ENCODE peak calls at places on chromosomes 3 and 15, in seven cellular contexts. V is fibroblast of the aortic adventitia; G is GM13977; T is GM10248; Y is cardiac fibroblast; P is CD4-positive, alpha-beta T cell; B is H9. R is an unnamed sample.

GRCh38 chr3:51604212-51604611 is 65.7 kb downstream of the RAD54L2 start:
- DNase-seq in G (no peak), P (no peak), T (no peak), B (no peak), V (no peak), Y (no peak), R (no peak)

GRCh38 chr15:63444607-63445006 is 59.8 kb upstream of the USP3 start:
- DNase-seq in G (no peak), V (no peak), B (no peak), P (no peak), Y (no peak), T (no peak), R (no peak)

GRCh38 chr3:186067360-186068242 is 41.3 kb downstream of the ETV5 start:
- DNase-seq in V (no peak), B (no peak), G (peak), T (peak), Y (no peak), P (no peak), R (no peak)

GRCh38 chr3:155872904-155873646 is 2.6 kb downstream of the GMPS start:
- DNase-seq in Y (no peak), P (no peak), V (no peak), G (no peak), B (no peak), T (no peak), R (no peak)

GRCh38 chr15:49247556-49248102 is 77.6 kb downstream of the GALK2 start:
- DNase-seq in P (no peak), B (no peak), G (no peak), V (peak), Y (peak), T (no peak), R (no peak)

GRCh38 chr15:62658498-62658897 is 384.0 kb upstream of the TPM1 start:
- DNase-seq in P (no peak), T (peak), V (no peak), Y (peak), G (no peak), B (no peak), R (no peak)

GRCh38 chr3:85589145-85589544 is 630.4 kb downstream of the CADM2 start:
- DNase-seq in P (no peak), B (no peak), T (no peak), V (peak), G (no peak), Y (peak), R (no peak)

GRCh38 chr3:3998140-3998977 is 199.1 kb downstream of the LRRN1 start:
- DNase-seq in B (peak), V (no peak), T (peak), P (no peak), Y (peak), G (peak), R (no peak)

GRCh38 chr3:187223799-187224198 is 26.5 kb downstream of the RTP1 start:
- DNase-seq in Y (no peak), P (no peak), G (no peak), T (no peak), B (no peak), V (no peak), R (no peak)

GRCh38 chr15:67149859-67150824 is 84.7 kb downstream of the SMAD3 start:
- DNase-seq in B (peak), G (peak), T (peak), V (peak), Y (peak), P (no peak), R (no peak)

GRCh38 chr3:17088602-17089313 is 204.0 kb downstream of the PLCL2 start:
- DNase-seq in G (no peak), V (no peak), T (no peak), P (no peak), Y (no peak), B (no peak), R (no peak)

GRCh38 chr15:101380146-101380545 is 85.1 kb upstream of the SNRPA1 start:
- DNase-seq in Y (no peak), G (no peak), B (no peak), T (no peak), P (no peak), V (no peak), R (no peak)

GRCh38 chr3:184777566-184778356 is 34.2 kb upstream of the VPS8 start:
- DNase-seq in V (peak), G (peak), Y (peak), B (peak), T (peak), P (peak), R (peak)

GRCh38 chr3:151431940-151432339 is 28.9 kb downstream of the IGSF10 start:
- DNase-seq in Y (peak), V (peak), P (no peak), B (no peak), G (no peak), T (no peak), R (no peak)

GRCh38 chr15:56468271-56468912 is 3.5 kb upstream of the MNS1 start:
- DNase-seq in B (no peak), P (no peak), T (peak), G (peak), Y (peak), V (peak), R (no peak)

GRCh38 chr3:13348671-13349396 is 71.3 kb downstream of the NUP210 start:
- DNase-seq in Y (no peak), T (no peak), B (peak), P (no peak), V (no peak), G (no peak), R (no peak)

GRCh38 chr3:56725175-56725574 is 42.1 kb upstream of the TASOR start:
- DNase-seq in V (no peak), B (no peak), Y (no peak), T (peak), P (peak), G (peak), R (no peak)

GRCh38 chr3:128563439-128563838 is 70.4 kb upstream of the GATA2 start:
- DNase-seq in B (no peak), G (no peak), V (no peak), T (no peak), P (no peak), Y (peak), R (no peak)

GRCh38 chr3:44516230-44516629 is 38.8 kb upstream of the ZNF445 start:
- DNase-seq in G (no peak), Y (no peak), T (no peak), P (no peak), V (no peak), B (no peak), R (no peak)

GRCh38 chr3:184472723-184473419 is 88.7 kb upstream of the EPHB3 start:
- DNase-seq in G (no peak), T (no peak), Y (no peak), B (no peak), V (no peak), P (no peak), R (no peak)

GRCh38 chr3:102339671-102340070 is 95.1 kb upstream of the ZPLD1 start:
- DNase-seq in G (no peak), B (no peak), V (no peak), T (no peak), Y (no peak), P (no peak), R (no peak)

GRCh38 chr3:22981861-22982260 is 221.3 kb upstream of the UBE2E2 start:
- DNase-seq in Y (no peak), T (no peak), B (no peak), P (no peak), V (no peak), G (no peak), R (no peak)

GRCh38 chr3:55692958-55693558 is 206.0 kb upstream of the WNT5A start:
- DNase-seq in G (no peak), T (no peak), B (no peak), P (no peak), Y (peak), V (peak), R (no peak)

GRCh38 chr15:65020419-65020818 is 9.0 kb downstream of the MTFMT start:
- DNase-seq in G (no peak), P (no peak), Y (no peak), B (no peak), T (no peak), V (no peak), R (no peak)
- TF ChIP-seq CTCF in G (no peak), P (no peak), Y (no peak), B (peak), T (no peak), V (no peak), R (no peak)

DNA sequence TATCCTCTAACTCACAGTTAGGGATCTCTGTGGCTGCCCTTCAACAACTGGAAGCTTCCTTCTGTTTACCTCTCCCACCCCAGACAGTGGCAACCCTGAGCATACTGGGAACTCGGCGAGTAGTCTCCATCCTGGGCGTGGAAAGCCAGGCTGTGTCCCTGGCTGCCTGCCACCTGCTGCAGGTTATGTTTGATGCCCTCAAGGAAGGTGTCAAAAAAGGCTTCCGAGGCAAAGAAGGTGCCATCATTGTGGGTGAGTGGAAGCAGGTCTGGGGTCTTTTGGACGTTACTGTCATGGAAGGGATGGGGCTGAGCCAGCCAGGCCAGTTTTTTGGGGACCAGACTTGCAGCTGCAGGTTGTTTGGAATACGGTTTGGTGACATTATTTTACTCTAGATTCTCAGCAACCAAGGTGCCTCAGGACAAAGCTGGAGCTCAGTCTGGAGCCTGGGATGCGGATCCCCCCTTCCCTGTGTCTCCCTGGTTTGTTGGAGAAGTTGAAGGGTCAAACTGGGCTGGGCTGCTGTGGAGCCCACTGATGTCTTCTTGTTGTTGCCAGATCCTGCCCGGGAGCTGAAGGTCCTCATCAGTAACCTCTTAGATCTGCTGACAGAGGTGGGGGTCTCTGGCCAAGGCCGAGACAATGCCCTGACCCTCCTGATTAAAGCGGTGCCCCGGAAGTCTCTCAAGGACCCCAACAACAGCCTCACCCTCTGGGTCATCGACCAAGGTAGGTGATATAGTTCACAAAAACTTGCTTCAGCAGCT is 7.5 kb downstream of the UNC45A start:
- DNase-seq in Y (no peak), B (no peak), T (no peak), V (no peak), G (no peak), P (no peak), R (no peak)
- TF ChIP-seq CTCF in Y (no peak), B (no peak), T (no peak), V (no peak), G (no peak), P (no peak), R (no peak)

GRCh38 chr3:46977811-46978195 is 1.3 kb upstream of the CCDC12 start:
- DNase-seq in V (no peak), T (no peak), G (no peak), P (no peak), B (no peak), Y (no peak), R (no peak)

GRCh38 chr3:46978381-46978780 is 1.1 kb upstream of the NBEAL2 start:
- DNase-seq in Y (no peak), B (no peak), G (no peak), T (no peak), V (no peak), P (no peak), R (no peak)

GRCh38 chr3:46976326-46977190 is at the start of gene CCDC12:
- DNase-seq in G (peak), P (peak), T (peak), B (peak), Y (peak), V (peak), R (peak)

GRCh38 chr3:46979958-46980497 is 562 bp downstream of the NBEAL2 start:
- DNase-seq in P (no peak), G (no peak), Y (no peak), B (no peak), T (no peak), V (no peak), R (no peak)

DNA sequence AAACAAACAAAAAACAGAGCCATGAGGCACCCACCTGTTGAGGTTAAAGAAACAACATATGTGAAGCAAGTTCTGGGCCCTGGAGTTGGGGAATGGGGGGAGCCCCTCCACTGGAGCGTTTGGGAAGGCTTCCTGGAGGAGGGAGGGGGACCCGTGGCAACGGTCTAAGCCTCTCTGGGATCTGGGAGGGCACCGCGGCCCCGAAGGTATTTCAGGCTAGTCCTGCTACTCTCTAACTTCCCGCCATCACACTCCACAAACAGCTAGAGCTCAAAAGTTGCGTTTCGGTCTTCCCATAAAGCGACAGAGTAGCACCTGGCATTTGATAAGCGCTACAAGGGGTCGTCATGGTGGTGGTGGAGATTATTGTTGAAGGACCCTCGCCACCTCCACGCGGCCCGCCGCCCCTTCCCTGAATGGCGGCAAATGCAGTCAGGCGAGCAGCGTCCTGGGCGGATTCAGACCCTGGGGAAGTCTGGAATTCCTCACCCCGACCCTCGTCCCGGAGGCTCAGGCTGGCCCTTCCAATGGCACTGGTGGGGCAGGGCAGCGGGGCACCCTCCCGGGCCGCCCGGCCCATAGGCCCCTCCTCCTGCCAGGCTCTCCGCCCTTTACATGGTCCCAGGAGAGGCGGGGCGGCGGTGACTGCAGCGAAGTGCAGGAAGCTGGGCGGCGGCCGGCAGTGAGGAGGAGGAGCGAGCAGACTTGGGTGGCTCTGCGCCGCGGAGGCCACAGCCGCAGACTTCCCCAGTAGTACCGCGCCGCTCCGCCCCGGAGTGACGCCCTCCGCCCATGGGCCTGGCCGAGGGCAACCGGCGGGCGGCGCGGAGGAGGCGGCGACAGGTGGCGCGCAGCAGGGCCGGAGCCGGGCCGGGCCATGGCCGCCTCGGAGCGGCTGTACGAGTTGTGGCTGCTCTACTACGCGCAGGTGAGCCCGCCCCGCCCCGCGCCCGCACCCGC is at the start of gene NBEAL2:
- DNase-seq in B (peak), P (peak), V (peak), G (peak), Y (peak), T (peak), R (peak)
- TF ChIP-seq CTCF in B (no peak), P (no peak), V (no peak), G (peak), Y (no peak), T (no peak), R (no peak)

GRCh38 chr3:117545484-117545883 is 835.9 kb downstream of the TUSC7 start:
- DNase-seq in Y (no peak), G (no peak), V (no peak), P (no peak), T (no peak), B (no peak), R (no peak)

GRCh38 chr3:117553461-117553860 is 843.9 kb downstream of the TUSC7 start:
- DNase-seq in G (peak), B (no peak), P (no peak), V (peak), Y (peak), T (peak), R (no peak)

GRCh38 chr3:117548600-117548999 is 839.0 kb downstream of the TUSC7 start:
- DNase-seq in B (no peak), T (no peak), P (no peak), V (no peak), Y (no peak), G (no peak), R (no peak)

GRCh38 chr3:117547956-117548550 is 838.5 kb downstream of the TUSC7 start:
- DNase-seq in T (no peak), V (peak), Y (peak), G (no peak), P (no peak), B (no peak), R (no peak)

DNA sequence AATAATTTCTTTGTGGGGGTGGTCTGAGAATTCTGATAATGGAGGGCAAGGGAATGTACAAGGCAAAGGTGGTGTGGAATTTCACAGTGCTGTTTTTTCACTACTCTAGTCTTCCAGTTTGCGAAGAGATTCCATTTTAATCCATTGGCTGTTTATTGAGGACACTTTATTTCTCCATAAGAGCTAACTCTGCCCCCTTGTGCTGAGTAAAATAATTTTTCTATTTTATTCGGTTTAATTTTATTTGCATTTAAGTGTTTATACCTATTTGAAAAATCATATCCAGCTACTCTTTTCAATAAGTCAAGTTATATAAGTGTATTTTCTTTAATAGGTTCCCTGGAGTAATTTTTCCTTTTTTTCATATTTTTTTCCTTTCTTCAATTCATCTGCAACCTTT is 840.1 kb downstream of the TUSC7 start:
- DNase-seq in G (no peak), B (no peak), V (peak), P (no peak), Y (peak), T (no peak), R (no peak)
- TF ChIP-seq CTCF in G (no peak), B (peak), V (peak), P (no peak), Y (no peak), T (no peak), R (peak)

DNA sequence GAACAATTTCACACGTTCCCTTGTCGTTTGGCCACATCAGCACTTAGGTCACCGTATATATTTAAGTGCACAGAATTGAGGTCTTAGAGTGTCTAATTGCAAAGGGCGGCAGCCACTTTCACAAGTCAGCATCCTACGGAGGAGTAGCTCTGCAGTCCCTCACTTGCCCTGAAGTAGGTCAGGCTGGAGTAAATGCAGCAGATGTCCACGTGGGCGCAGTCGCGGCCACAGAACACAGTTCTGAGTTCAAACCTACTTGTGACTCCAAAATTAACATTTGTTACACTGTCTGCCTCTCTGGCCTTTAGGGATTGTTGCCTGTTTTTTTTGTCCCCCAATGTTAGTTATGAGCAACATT is 85.8 kb downstream of the PDCD6IP start:
- DNase-seq in Y (peak), B (peak), T (no peak), P (no peak), G (no peak), V (peak), R (no peak)
- TF ChIP-seq CTCF in Y (peak), B (peak), T (no peak), P (no peak), G (no peak), V (peak), R (no peak)

DNA sequence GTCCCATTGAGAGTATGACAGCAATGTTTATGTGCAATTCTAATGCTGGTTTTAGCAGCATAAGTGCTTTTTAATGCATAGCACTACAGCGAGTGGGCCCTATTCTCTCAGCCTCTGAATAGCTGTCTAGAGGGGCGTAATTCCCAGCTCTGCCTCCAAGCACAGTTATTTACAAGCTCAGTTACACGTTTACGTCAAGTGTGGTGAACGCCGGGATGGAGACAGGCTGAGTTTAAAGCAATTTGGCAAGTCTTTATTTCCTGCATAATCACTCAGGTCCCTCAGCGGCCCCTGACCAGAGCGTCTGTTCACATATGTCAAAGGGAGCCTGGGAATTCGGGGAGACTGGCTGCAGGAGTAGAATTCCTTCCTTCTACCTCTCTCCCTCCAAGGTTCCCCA is 43.9 kb downstream of the SOX14 start:
- DNase-seq in P (no peak), G (no peak), Y (no peak), B (no peak), T (no peak), V (no peak), R (no peak)
- TF ChIP-seq CTCF in P (no peak), G (no peak), Y (no peak), B (no peak), T (no peak), V (no peak), R (no peak)

DNA sequence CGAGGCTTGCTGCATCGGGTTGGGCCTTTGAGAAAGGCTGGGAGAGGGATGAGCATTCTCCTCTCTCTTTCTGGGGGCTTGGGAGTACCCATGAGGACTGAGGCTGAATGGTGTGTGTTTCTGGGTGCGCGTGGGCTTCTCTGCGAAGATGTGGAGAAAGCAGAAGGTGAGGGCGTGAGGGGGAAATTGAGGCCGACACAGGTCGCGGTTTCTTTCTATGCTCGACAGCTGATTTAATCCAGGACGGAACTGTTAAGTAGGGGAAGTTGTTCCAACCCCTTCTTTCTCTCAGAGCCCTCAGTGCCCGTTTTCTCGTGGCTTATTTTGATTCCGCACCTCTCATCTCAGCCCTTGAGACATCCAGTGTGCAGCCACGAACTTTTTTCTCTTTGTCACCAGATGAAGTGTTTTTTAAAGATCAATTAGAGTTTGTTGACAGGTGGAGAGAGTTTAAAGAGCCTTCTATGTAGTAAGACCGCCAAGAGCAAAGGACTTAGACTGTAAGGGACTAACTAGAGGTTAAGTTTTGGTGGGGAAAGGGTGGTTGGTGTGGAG is 711 bp downstream of the STARD9 start:
- DNase-seq in G (peak), V (no peak), B (no peak), Y (no peak), T (no peak), P (no peak), R (no peak)
- TF ChIP-seq CTCF in G (no peak), V (no peak), B (no peak), Y (no peak), T (no peak), P (no peak), R (no peak)

R was measured in mesothelial cell of epicardium.